ENCODE peak calls at places on chromosomes 4 and X, in five cellular contexts. W is tibial artery, Y is psoas muscle, B is WERI-Rb-1, O is PC-9. C is an unnamed sample.

GRCh38 chr4:141254326-141254725 is 33.6 kb downstream of the ZNF330 start:
- DNase-seq in W (no peak), Y (no peak), B (peak; percentile 25), O (no peak), C (no peak)

GRCh38 chr4:167021545-167022155 is 212.6 kb downstream of the SPOCK3 start:
- DNase-seq in W (peak; percentile 66), Y (peak; percentile 68), B (peak; percentile 72), O (peak; percentile 61), C (peak; percentile 76)

GRCh38 chrX:115602729-115603389 is 41.9 kb downstream of the PLS3 start:
- DNase-seq in W (no peak), Y (no peak), B (no peak), O (no peak), C (no peak)

GRCh38 chr4:87262886-87263285 is 42.5 kb upstream of the KLHL8 start:
- DNase-seq in W (no peak), Y (no peak), B (no peak), O (no peak), C (no peak)

GRCh38 chrX:104762641-104763040 is 196.6 kb downstream of the IL1RAPL2 start:
- DNase-seq in W (no peak), Y (no peak), B (no peak), O (no peak), C (no peak)

GRCh38 chrX:118756111-118756510 is 28.7 kb downstream of the IL13RA1 start:
- DNase-seq in W (no peak), Y (no peak), B (no peak), O (no peak), C (no peak)

GRCh38 chr4:41380758-41381157 is 124.0 kb downstream of the UCHL1 start:
- DNase-seq in W (no peak), Y (no peak), B (no peak), O (no peak), C (no peak)

GRCh38 chr4:87038837-87039715 is 104.3 kb downstream of the AFF1 start:
- DNase-seq in W (peak; percentile 91), Y (peak; percentile 90), B (peak; percentile 58), O (peak; percentile 65), C (no peak)

GRCh38 chr4:113183032-113183573 is 133.7 kb downstream of the ANK2 start:
- DNase-seq in W (no peak), Y (no peak), B (no peak), O (no peak), C (no peak)

GRCh38 chrX:144627947-144628346 is 619.4 kb upstream of the SPANXN1 start:
- DNase-seq in W (no peak), Y (no peak), B (no peak), O (peak; percentile 56), C (no peak)

GRCh38 chr4:77740480-77740879 is 78.7 kb downstream of the CNOT6L start:
- DNase-seq in W (no peak), Y (no peak), B (no peak), O (no peak), C (no peak)

GRCh38 chrX:140712413-140713173 is 3.0 kb downstream of the LINC00632 start:
- DNase-seq in W (peak; percentile 74), Y (peak; percentile 62), B (no peak), O (no peak), C (peak; percentile 78)

GRCh38 chr4:23903859-23904438 is 14.1 kb upstream of the PPARGC1A start:
- DNase-seq in W (peak; percentile 74), Y (no peak), B (no peak), O (no peak), C (no peak)

GRCh38 chr4:78312989-78313753 is 238.4 kb upstream of the ANXA3 start:
- DNase-seq in W (no peak), Y (no peak), B (no peak), O (no peak), C (no peak)

GRCh38 chr4:147571021-147571770 is 46.0 kb upstream of the TMEM184C start:
- DNase-seq in W (no peak), Y (no peak), B (no peak), O (no peak), C (no peak)

GRCh38 chr4:1289232-1290164 is at the start of gene MAEA:
- DNase-seq in W (peak; percentile 98), Y (peak; percentile 98), B (peak; percentile 98), O (peak; percentile 97), C (peak; percentile 98)

GRCh38 chr4:52015366-52015765 is 4.8 kb downstream of the LRRC66 start:
- DNase-seq in W (no peak), Y (no peak), B (no peak), O (no peak), C (no peak)

GRCh38 chrX:18793601-18794089 is 86.2 kb downstream of the PPEF1 start:
- DNase-seq in W (no peak), Y (no peak), B (peak; percentile 90), O (no peak), C (no peak)

GRCh38 chrX:345020-345925 is 26.7 kb upstream of the GTPBP6 start:
- DNase-seq in W (peak; percentile 51), Y (peak; percentile 48), B (peak; percentile 5), O (no peak), C (peak; percentile 56)

GRCh38 chrX:84153538-84153937 is 34.5 kb downstream of the RPS6KA6 start:
- DNase-seq in W (no peak), Y (no peak), B (no peak), O (no peak), C (no peak)

GRCh38 chrX:574355-574754 is 56.2 kb upstream of the SHOX start:
- DNase-seq in W (no peak), Y (no peak), B (no peak), O (no peak), C (no peak)

GRCh38 chr4:1720163-1720983 is 750 bp downstream of the TMEM129 start:
- DNase-seq in W (no peak), Y (peak; percentile 75), B (no peak), O (no peak), C (peak; percentile 84)

GRCh38 chrX:119236599-119237525 is 777 bp downstream of the PGRMC1 start:
- DNase-seq in W (peak; percentile 66), Y (no peak), B (peak; percentile 33), O (peak; percentile 25), C (peak; percentile 54)

GRCh38 chr4:158850800-158851644 is 82.2 kb downstream of the FNIP2 start:
- DNase-seq in W (no peak), Y (no peak), B (no peak), O (no peak), C (no peak)

GRCh38 chr4:185799442-185799841 is 12.6 kb downstream of the SORBS2 start:
- DNase-seq in W (no peak), Y (no peak), B (no peak), O (no peak), C (no peak)

GRCh38 chrX:1464282-1465131 is 11.8 kb upstream of the ASMTL start:
- DNase-seq in W (peak; percentile 41), Y (no peak), B (peak; percentile 7), O (no peak), C (peak; percentile 57)

GRCh38 chrX:19640063-19640462 is 124.8 kb upstream of the MAP3K15 start:
- DNase-seq in W (no peak), Y (no peak), B (no peak), O (no peak), C (no peak)

GRCh38 chrX:149512225-149512885 is 7.2 kb upstream of the IDS start:
- DNase-seq in W (no peak), Y (no peak), B (peak; percentile 57), O (peak; percentile 71), C (peak; percentile 62)

GRCh38 chr4:2835978-2836377 is 7.7 kb upstream of the ADD1 start:
- DNase-seq in W (no peak), Y (peak; percentile 23), B (no peak), O (no peak), C (no peak)

GRCh38 chr4:155532373-155532772 is 134.3 kb upstream of the GUCY1A1 start:
- DNase-seq in W (no peak), Y (no peak), B (no peak), O (no peak), C (no peak)

GRCh38 chr4:154489558-154490260 is 1.9 kb downstream of the DCHS2 start:
- DNase-seq in W (no peak), Y (no peak), B (no peak), O (no peak), C (no peak)

GRCh38 chr4:105092768-105093167 is 53.9 kb upstream of the TET2 start:
- DNase-seq in W (no peak), Y (no peak), B (no peak), O (no peak), C (no peak)
- TF ChIP-seq CTCF in W (no peak), Y (no peak), B (no peak), O (no peak), C (no peak)

DNA sequence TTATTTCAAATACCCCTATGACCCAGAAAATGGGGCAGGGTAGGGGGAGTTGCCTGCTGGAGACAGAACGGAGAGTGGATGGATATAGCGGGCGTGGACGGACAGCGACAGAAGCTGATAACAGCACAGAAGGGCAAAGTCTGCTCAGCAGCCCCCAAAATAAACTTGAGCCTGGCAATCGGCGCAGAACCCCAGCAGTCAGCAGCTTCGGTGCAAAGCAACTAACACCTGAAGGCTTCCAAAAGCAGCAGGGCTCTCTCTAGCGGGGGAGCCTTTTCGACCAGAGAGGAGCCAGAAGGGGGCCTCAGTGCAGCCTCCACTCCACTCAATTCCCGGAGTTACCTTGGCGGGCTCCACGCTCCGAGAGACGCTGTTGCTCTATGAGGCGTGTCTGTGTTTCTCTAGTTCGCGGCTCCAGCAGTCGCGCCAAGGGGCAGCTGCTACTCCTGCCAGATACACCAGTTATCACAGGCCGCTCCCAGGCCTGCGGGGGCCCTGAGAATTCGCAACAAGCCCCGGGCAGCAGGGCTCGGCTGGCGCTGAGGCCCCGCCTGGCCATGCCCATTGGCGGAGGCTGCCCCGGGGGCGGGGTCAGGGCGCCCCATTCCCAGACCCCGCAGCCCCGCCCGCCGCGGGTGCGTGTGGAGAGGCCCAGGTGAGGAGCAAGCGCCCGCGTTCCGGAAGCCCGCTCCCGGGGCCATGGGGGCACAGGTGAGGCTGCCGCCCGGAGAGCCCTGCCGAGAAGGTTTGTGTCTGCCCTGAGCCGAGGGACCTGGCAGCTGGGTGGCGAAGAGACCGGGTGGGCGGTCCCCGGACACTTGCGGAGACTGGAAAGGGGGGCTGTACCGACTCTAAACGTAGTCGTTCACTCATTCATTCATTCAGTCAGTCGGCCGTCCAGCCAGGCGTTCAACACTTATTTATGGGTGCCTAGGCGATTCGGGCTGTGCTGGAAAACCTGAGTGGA is at the start of the genes CNGA1 and NIPAL1:
- DNase-seq in W (peak; percentile 68), Y (peak; percentile 84), B (peak; percentile 84), O (peak; percentile 93), C (peak; percentile 93)
- TF ChIP-seq CTCF in W (no peak), Y (peak; percentile 38), B (peak; percentile 70), O (peak; percentile 52), C (peak; percentile 26)

DNA sequence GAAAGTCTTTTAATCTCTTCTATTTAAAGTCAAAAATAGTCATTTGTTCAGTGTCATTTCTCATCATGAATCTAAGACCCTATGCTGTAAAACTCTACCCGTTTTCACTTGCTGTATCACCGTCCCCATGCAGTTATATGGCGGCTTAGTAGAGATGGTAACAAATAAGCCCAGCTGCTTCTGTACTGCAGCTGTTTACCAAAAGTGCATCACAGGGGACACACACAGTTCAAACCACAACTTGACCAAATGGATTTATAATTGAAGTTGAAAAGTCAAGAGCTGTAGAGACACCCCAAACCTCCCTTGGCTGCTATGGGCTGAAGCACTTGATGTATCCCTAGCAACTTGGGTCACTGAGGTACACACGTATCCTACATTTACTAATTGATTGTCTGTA is 219.0 kb upstream of the FGF13 start:
- DNase-seq in W (no peak), Y (no peak), B (no peak), O (no peak), C (no peak)
- TF ChIP-seq CTCF in W (no peak), Y (no peak), B (no peak), O (no peak), C (no peak)

GRCh38 chr4:20698382-20698781 is 1.9 kb upstream of the PACRGL start:
- DNase-seq in W (no peak), Y (no peak), B (no peak), O (no peak), C (no peak)
- TF ChIP-seq CTCF in W (no peak), Y (no peak), B (no peak), O (no peak), C (no peak)

C was measured in upper lobe of right lung.